ENCODE peak calls at places on chromosomes 3 and 15, in ten cellular contexts. E, I, Z, B, Y, T, X, P, H and U are unnamed samples.

GRCh38 chr15:92074646-92075045 is 221.1 kb downstream of the SLCO3A1 start:
- DNase-seq in B (no peak), P (peak), X (no peak), Z (no peak), E (no peak), Y (peak), H (no peak), I (peak), T (peak), U (no peak)

GRCh38 chr3:72797773-72798543 is 50.3 kb downstream of the SHQ1 start:
- DNase-seq in Z (no peak), I (peak), Y (no peak), T (peak), X (peak), E (peak), H (peak), P (peak), B (no peak), U (no peak)

GRCh38 chr15:77519540-77519939 is 98.9 kb downstream of the HMG20A start:
- DNase-seq in I (no peak), T (no peak), E (no peak), P (no peak), Z (no peak), Y (no peak), B (no peak), X (no peak), H (no peak), U (peak)

GRCh38 chr15:90814193-90814811 is 54.1 kb upstream of the FURIN start:
- DNase-seq in Y (no peak), P (no peak), E (no peak), B (peak), X (no peak), I (no peak), Z (no peak), H (no peak), T (no peak), U (no peak)

GRCh38 chr3:175208316-175208715 is 349.2 kb downstream of the NAALADL2 start:
- DNase-seq in Y (no peak), X (peak), I (no peak), E (no peak), B (no peak), H (peak), P (peak), Z (no peak), T (no peak), U (peak)

GRCh38 chr15:29530966-29531365 is 261.3 kb upstream of the NSMCE3 start:
- DNase-seq in T (no peak), Y (no peak), B (no peak), X (no peak), I (no peak), H (no peak), E (no peak), Z (no peak), P (no peak), U (no peak)

GRCh38 chr15:89075846-89076245 is 12.4 kb upstream of the ABHD2 start:
- DNase-seq in P (no peak), X (no peak), I (no peak), E (no peak), Y (no peak), T (no peak), Z (no peak), H (no peak), B (no peak), U (no peak)

GRCh38 chr3:16513141-16514020 is at the start of gene RFTN1:
- DNase-seq in I (peak), E (no peak), B (no peak), H (peak), X (peak), Y (peak), P (peak), Z (peak), T (peak), U (peak)

GRCh38 chr15:44289352-44289790 is 852 bp downstream of the GOLM2 start:
- DNase-seq in B (no peak), X (peak), E (no peak), I (no peak), Z (no peak), P (no peak), H (no peak), Y (no peak), T (no peak), U (no peak)

GRCh38 chr15:60115579-60116415 is 111.7 kb downstream of the FOXB1 start:
- DNase-seq in X (peak), E (no peak), Y (no peak), B (no peak), H (no peak), T (no peak), I (no peak), P (peak), Z (no peak), U (no peak)

GRCh38 chr3:4071481-4072184 is 231.5 kb upstream of the SETMAR start:
- DNase-seq in H (peak), X (no peak), Y (no peak), B (no peak), E (no peak), T (no peak), Z (peak), I (no peak), P (no peak), U (no peak)

GRCh38 chr3:197508051-197508451 is 47.7 kb downstream of the BDH1 start:
- DNase-seq in P (no peak), B (no peak), Y (no peak), X (no peak), I (no peak), Z (peak), T (no peak), E (no peak), H (no peak), U (no peak)

GRCh38 chr3:47295976-47296375 is 13.2 kb downstream of the KLHL18 start:
- DNase-seq in I (no peak), E (no peak), X (no peak), P (no peak), T (no peak), Y (no peak), H (no peak), B (no peak), Z (no peak), U (no peak)

GRCh38 chr3:24493951-24494615 is 567 bp downstream of the THRB start:
- DNase-seq in Z (peak), P (peak), H (peak), Y (peak), T (peak), X (peak), I (peak), B (peak), E (peak), U (peak)

GRCh38 chr3:87350367-87351199 is 74.2 kb upstream of the POU1F1 start:
- DNase-seq in E (no peak), B (no peak), H (peak), I (no peak), P (peak), Z (no peak), X (peak), T (no peak), Y (no peak), U (no peak)

GRCh38 chr3:185176756-185177359 is 24.0 kb upstream of the C3orf70 start:
- DNase-seq in E (peak), T (peak), X (peak), Y (no peak), P (peak), Z (peak), I (no peak), B (no peak), H (peak), U (peak)

GRCh38 chr3:158711886-158712285 is 20.4 kb downstream of the RARRES1 start:
- DNase-seq in H (no peak), P (peak), X (peak), B (no peak), Y (no peak), T (no peak), Z (no peak), E (no peak), I (no peak), U (no peak)

GRCh38 chr3:37922721-37923575 is 61.3 kb downstream of the CTDSPL start:
- DNase-seq in I (peak), B (no peak), Z (no peak), T (peak), E (peak), Y (no peak), P (peak), H (no peak), X (peak), U (peak)

GRCh38 chr3:82157952-82158351 is 396.5 kb upstream of the GBE1 start:
- DNase-seq in X (peak), I (no peak), B (peak), H (no peak), P (peak), T (no peak), Y (no peak), Z (no peak), E (no peak), U (no peak)

GRCh38 chr3:94904275-94904674 is 841.4 kb downstream of the NSUN3 start:
- DNase-seq in X (no peak), T (no peak), Z (no peak), I (no peak), B (no peak), E (no peak), P (no peak), H (no peak), Y (no peak), U (no peak)

GRCh38 chr3:146156801-146157310 is 4.1 kb downstream of the PLOD2 start:
- DNase-seq in X (no peak), H (no peak), E (no peak), T (no peak), I (no peak), Y (no peak), B (no peak), Z (no peak), P (no peak), U (no peak)

GRCh38 chr15:39100106-39100505 is 480.8 kb upstream of the THBS1 start:
- DNase-seq in I (no peak), T (no peak), X (peak), E (no peak), P (no peak), B (no peak), H (no peak), Y (no peak), Z (no peak), U (no peak)

GRCh38 chr3:69922521-69923000 is 77.0 kb upstream of the SAMMSON start:
- DNase-seq in H (no peak), B (no peak), X (no peak), I (no peak), Y (no peak), E (no peak), T (no peak), Z (no peak), P (no peak), U (no peak)

GRCh38 chr3:2853627-2854026 is 256.5 kb downstream of the IL5RA start:
- DNase-seq in X (no peak), E (no peak), B (no peak), P (no peak), T (no peak), I (no peak), Y (no peak), H (no peak), Z (no peak), U (no peak)

GRCh38 chr3:161851941-161852566 is 355.4 kb downstream of the OTOL1 start:
- DNase-seq in E (peak), I (peak), H (peak), Z (peak), P (peak), T (no peak), B (no peak), Y (no peak), X (peak), U (no peak)

GRCh38 chr15:64029111-64029510 is 17.2 kb downstream of the DAPK2 start:
- DNase-seq in I (no peak), Z (no peak), Y (no peak), B (no peak), X (no peak), H (peak), P (no peak), T (no peak), E (no peak), U (peak)

GRCh38 chr3:120688121-120688520 is 6.1 kb upstream of the HGD start:
- DNase-seq in X (peak), I (no peak), B (no peak), E (no peak), P (peak), T (no peak), Z (no peak), H (no peak), Y (no peak), U (no peak)

GRCh38 chr15:62896969-62897486 is 145.5 kb upstream of the TPM1 start:
- DNase-seq in H (peak), E (peak), Y (peak), X (peak), B (peak), T (peak), Z (no peak), P (peak), I (peak), U (peak)

GRCh38 chr3:57952208-57952631 is 56.0 kb upstream of the FLNB start:
- DNase-seq in I (peak), X (peak), T (peak), E (no peak), H (peak), B (no peak), Y (no peak), P (peak), Z (peak), U (no peak)

GRCh38 chr3:46664971-46665762 is 28.3 kb downstream of the ALS2CL start:
- DNase-seq in X (no peak), Y (peak), E (no peak), H (no peak), B (no peak), T (peak), P (no peak), Z (no peak), I (no peak), U (peak)

GRCh38 chr3:42895332-42895868 is 10.5 kb upstream of the ZNF662 start:
- DNase-seq in B (no peak), H (no peak), P (no peak), I (no peak), Z (no peak), T (no peak), X (no peak), Y (no peak), E (no peak), U (no peak)

GRCh38 chr3:111210003-111210699 is 138.5 kb downstream of the NECTIN3 start:
- DNase-seq in E (no peak), I (no peak), H (no peak), P (no peak), Y (no peak), Z (no peak), T (no peak), B (no peak), X (peak), U (no peak)

DNA sequence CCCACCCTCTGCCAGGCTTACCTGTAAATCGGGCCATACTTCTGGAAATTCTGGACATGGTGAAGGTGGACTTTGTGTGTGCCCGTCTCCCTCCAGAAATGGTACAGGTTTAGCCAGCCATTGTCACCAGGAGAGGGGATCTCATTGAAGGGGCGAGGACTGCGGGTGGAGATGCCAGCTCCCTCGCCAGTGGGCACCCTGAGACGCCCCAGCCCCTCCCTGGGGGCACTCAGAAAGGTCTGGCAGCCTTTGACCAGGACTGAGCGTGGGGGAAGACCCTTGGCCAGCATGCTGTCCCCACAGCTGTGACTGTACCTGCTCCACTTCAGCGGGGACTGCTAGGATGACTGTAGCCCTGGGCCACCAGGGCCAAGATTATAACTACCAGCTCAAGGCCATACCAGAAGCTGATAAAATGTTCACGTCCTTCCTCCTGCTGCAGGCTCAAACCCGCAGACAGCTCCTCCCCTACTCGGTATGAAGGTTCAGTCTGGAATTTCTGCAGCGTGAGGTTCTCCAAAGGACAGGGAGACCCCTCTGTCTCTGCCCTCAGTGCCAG is at the start of gene CYP11A1:
- DNase-seq in Z (no peak), E (no peak), B (no peak), Y (no peak), I (no peak), T (no peak), H (no peak), X (no peak), P (no peak), U (no peak)
- TF ChIP-seq CTCF in Z (no peak), E (no peak), B (no peak), Y (no peak), I (no peak), T (no peak), H (no peak), X (no peak), P (no peak), U (no peak)

GRCh38 chr3:49357466-49358216 is 512 bp downstream of the GPX1 start:
- DNase-seq in I (peak), E (peak), P (peak), T (peak), Z (no peak), Y (peak), B (peak), H (peak), X (peak), U (peak)
- H3K27ac ChIP-seq in I (peak), E (peak), P (peak), T (peak), Z (peak), Y (peak), B (peak), H (peak), X (peak), U (peak)

GRCh38 chr3:152591448-152592003 is 243.4 kb upstream of the P2RY1 start:
- DNase-seq in B (no peak), X (no peak), Z (no peak), H (no peak), I (no peak), T (no peak), E (no peak), P (no peak), Y (no peak), U (no peak)

GRCh38 chr3:152593242-152593641 is 241.7 kb upstream of the P2RY1 start:
- DNase-seq in T (no peak), H (no peak), I (no peak), Z (no peak), E (no peak), P (no peak), X (no peak), B (no peak), Y (no peak), U (no peak)

DNA sequence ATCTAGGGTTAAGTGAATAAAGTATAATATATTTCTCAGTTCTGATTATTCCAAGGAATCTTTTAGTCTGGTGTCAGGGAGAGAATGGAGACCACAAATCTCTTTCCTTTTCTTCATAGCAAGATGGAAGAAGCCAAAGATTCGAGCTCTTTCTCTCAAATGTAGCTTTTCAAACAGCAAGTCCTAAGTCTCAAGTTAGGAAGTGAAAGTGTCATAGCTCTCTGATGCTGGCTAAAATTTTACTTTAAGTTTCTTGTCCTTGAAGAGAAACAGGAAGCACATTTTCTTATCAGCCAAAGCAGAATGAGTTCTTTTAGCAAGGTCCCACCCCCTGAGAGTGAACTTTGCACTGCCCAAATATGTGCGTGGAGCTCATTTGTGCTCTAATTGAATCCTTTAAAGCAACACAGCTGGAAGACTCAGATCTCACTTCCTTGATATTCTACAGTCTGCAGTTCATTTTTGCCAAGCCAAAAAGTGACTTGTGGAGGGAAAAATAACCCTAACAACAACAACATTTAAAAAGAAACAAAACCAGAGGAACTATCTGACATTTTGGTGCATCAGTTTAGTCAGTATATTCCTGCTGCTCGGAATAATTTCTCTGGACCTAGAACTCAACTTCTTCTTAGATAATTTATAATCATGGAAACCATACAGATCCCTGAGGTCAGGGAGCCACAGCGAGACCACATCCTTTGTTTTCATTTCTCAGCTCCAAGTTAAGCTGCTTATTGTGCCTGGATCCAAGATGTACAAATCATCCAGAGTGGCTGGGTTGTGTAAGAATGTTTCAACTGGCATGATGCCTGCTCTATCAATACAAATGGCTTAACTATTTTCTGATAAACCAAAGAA is 238.7 kb upstream of the P2RY1 start:
- DNase-seq in H (peak), I (no peak), T (no peak), Y (no peak), Z (no peak), E (peak), X (peak), P (peak), B (no peak), U (no peak)
- H3K4me3 ChIP-seq in H (no peak), I (no peak), T (peak), Y (peak), Z (no peak), E (no peak), X (peak), P (no peak), B (no peak), U (no peak)

DNA sequence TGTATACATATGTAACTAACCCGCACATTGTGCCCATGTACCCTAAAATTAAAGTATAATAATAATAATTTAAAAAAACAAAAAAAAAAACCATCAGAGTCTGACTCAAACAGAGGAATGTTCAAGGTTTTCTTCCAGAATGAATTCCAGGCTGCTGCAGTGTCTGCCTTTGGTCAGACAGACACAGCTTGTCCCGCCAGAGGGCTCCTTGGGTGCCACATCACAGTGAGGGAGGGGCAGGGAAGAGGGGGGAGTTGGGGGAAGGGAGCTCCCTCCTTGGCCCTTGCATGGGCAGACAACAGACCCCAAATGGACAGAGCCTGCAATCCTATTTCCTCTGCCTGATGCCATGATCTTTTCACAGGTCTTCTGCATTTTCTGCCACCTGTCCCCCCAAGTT is 36.5 kb downstream of the ITGB5 start:
- DNase-seq in B (no peak), X (no peak), E (no peak), T (peak), Z (no peak), Y (no peak), I (no peak), P (peak), H (peak), U (no peak)
- TF ChIP-seq CTCF in B (no peak), X (peak), E (no peak), T (no peak), Z (no peak), Y (no peak), I (no peak), P (no peak), H (no peak), U (no peak)

GRCh38 chr15:48016865-48017264 is 103.9 kb upstream of the SLC24A5 start:
- DNase-seq in Y (no peak), Z (no peak), E (no peak), B (no peak), P (no peak), T (no peak), I (no peak), X (no peak), H (no peak), U (no peak)
- H3K27ac ChIP-seq in Y (no peak), Z (no peak), E (no peak), B (no peak), P (no peak), T (no peak), I (no peak), X (no peak), H (no peak), U (no peak)

GRCh38 chr3:53157974-53158580 is 2.9 kb upstream of the PRKCD start:
- DNase-seq in H (no peak), I (no peak), T (no peak), E (peak), B (no peak), X (no peak), P (no peak), Z (no peak), Y (no peak), U (no peak)
- H3K4me3 ChIP-seq in H (no peak), I (no peak), T (no peak), E (no peak), B (no peak), X (no peak), P (no peak), Z (no peak), Y (no peak), U (no peak)

GRCh38 chr3:12601072-12601471 is 44.2 kb downstream of the MKRN2 start:
- DNase-seq in E (no peak), T (no peak), Y (no peak), I (no peak), X (peak), Z (no peak), H (no peak), P (peak), B (no peak), U (no peak)
- TF ChIP-seq CTCF in E (no peak), T (peak), Y (no peak), I (peak), X (peak), Z (no peak), H (no peak), P (peak), B (peak), U (no peak)